ENCODE peak calls at places on chromosomes 13 and 19, in eight cellular contexts. V is heart right ventricle, Q is fibroblast of pulmonary artery, U is tibial nerve, X is nephron progenitor cell, E is astrocyte of the spinal cord, Z is foreskin fibroblast, F is GM13977. P is an unnamed sample.

GRCh38 chr13:111175948-111176347 is 60.8 kb downstream of the ARHGEF7 start:
- DNase-seq in V (no peak), Q (no peak), U (no peak), X (no peak), E (no peak), Z (no peak), F (no peak), P (no peak)

GRCh38 chr19:30217461-30217860 is 154.7 kb upstream of the ZNF536 start:
- DNase-seq in V (no peak), Q (no peak), U (no peak), X (no peak), E (no peak), Z (no peak), F (no peak), P (no peak)

GRCh38 chr19:10402441-10403038 is 802 bp downstream of the CDC37 start:
- DNase-seq in V (peak; percentile 51), Q (peak; percentile 55), U (no peak), X (no peak), E (no peak), Z (peak; percentile 59), F (no peak), P (peak; percentile 44)

GRCh38 chr19:8445488-8446001 is 770 bp downstream of the HNRNPM start:
- DNase-seq in V (peak; percentile 62), Q (peak; percentile 28), U (no peak), X (peak; percentile 71), E (no peak), Z (peak; percentile 61), F (peak; percentile 40), P (no peak)

GRCh38 chr19:6412111-6412999 is 12.3 kb downstream of the KHSRP start:
- DNase-seq in V (no peak), Q (peak; percentile 21), U (no peak), X (peak; percentile 51), E (no peak), Z (peak; percentile 28), F (peak; percentile 68), P (no peak)

GRCh38 chr13:73536865-73537264 is 478.1 kb downstream of the KLF5 start:
- DNase-seq in V (no peak), Q (no peak), U (no peak), X (no peak), E (no peak), Z (no peak), F (no peak), P (no peak)

GRCh38 chr13:29523199-29523931 is 72.1 kb downstream of the SLC7A1 start:
- DNase-seq in V (peak; percentile 44), Q (peak; percentile 95), U (peak; percentile 47), X (no peak), E (peak; percentile 82), Z (peak; percentile 89), F (no peak), P (peak; percentile 96)

GRCh38 chr19:49442793-49443365 is 1.6 kb upstream of the SLC17A7 start:
- DNase-seq in V (peak; percentile 98), Q (peak; percentile 87), U (peak; percentile 97), X (peak; percentile 99), E (peak; percentile 84), Z (peak; percentile 92), F (peak; percentile 86), P (peak; percentile 80)

GRCh38 chr19:8461891-8462290 is 17.1 kb downstream of the HNRNPM start:
- DNase-seq in V (no peak), Q (no peak), U (no peak), X (no peak), E (no peak), Z (no peak), F (no peak), P (no peak)

GRCh38 chr19:51572415-51572814 is 1.3 kb downstream of the ZNF175 start:
- DNase-seq in V (no peak), Q (no peak), U (no peak), X (no peak), E (no peak), Z (no peak), F (no peak), P (peak; percentile 16)

GRCh38 chr19:48123907-48124675 is 13.5 kb upstream of the PLA2G4C start:
- DNase-seq in V (no peak), Q (peak; percentile 86), U (no peak), X (no peak), E (peak; percentile 81), Z (peak; percentile 94), F (peak; percentile 58), P (peak; percentile 90)
- TF ChIP-seq CTCF in V (no peak), Q (peak; percentile 33), U (no peak), X (no peak), E (peak; percentile 33), Z (peak; percentile 32), F (no peak), P (peak; percentile 47)

GRCh38 chr13:101152184-101152583 is 264.1 kb downstream of the NALCN start:
- DNase-seq in V (no peak), Q (no peak), U (no peak), X (no peak), E (no peak), Z (peak; percentile 50), F (no peak), P (no peak)

GRCh38 chr13:101157261-101157660 is 259.0 kb downstream of the NALCN start:
- DNase-seq in V (no peak), Q (no peak), U (no peak), X (no peak), E (no peak), Z (peak; percentile 8), F (no peak), P (no peak)

GRCh38 chr13:101150998-101151397 is 265.3 kb downstream of the NALCN start:
- DNase-seq in V (no peak), Q (peak; percentile 12), U (no peak), X (no peak), E (peak; percentile 40), Z (peak; percentile 71), F (no peak), P (peak; percentile 58)

DNA sequence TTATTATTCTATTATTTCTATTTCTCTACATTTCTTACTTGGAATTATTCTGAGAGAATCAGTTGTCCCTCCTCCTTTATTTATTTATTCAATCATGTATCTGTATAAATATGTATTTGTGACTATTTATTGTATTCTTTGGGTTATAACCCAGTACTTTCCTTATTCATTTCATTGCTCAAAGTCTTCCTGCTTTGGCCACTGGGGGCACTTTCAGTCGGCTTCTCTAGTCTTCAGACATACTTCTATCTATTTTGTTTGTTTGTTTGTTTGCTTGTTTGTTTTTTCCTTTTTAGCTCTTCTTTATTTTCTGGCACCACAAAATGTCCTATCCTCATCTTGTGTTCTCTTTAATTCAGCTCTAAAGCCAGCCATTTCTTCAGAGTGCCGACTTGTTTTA is 260.4 kb downstream of the NALCN start:
- DNase-seq in V (no peak), Q (no peak), U (no peak), X (no peak), E (no peak), Z (peak; percentile 40), F (no peak), P (no peak)
- TF ChIP-seq CTCF in V (peak; percentile 25), Q (peak; percentile 53), U (no peak), X (peak; percentile 42), E (peak; percentile 61), Z (peak; percentile 44), F (peak; percentile 39), P (peak; percentile 55)

DNA sequence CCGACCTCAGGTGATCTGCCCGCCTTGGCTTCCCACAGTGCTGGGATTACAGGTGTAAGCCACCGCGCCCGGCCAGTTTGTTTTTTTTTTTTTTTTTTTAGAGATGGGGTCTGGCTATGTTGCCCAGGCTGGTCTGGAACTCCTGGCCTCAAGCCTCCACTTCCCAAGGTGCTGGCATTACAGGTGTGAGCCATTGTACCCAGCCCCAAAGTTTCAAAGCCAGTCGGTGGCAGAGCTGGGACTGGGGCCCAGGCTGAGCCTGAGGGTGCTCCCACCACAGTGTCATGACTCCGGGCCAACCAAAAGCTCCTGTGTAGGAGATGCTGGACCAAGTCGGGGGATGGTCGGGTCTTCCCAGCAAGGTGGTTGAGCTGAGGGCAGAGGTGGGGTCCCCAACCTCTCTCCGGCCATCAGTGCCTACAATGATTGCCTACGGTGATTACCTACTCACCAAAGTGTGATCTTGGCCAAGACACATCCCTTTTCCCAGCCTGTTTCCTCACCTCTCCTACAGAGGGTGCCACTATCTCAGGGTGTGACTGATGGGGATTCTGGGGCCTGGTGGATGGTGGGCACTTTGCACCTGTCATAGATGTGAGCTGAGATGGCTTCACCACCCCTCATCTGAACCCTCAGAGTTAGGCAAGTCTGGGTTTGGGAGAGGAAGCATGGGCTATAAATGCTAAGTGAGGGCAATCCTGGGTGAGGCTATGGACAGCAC is 5.9 kb upstream of the SAMD1 start:
- DNase-seq in V (no peak), Q (no peak), U (no peak), X (no peak), E (no peak), Z (no peak), F (no peak), P (no peak)
- TF ChIP-seq CTCF in V (peak; percentile 22), Q (peak; percentile 8), U (no peak), X (no peak), E (peak; percentile 19), Z (no peak), F (peak; percentile 19), P (no peak)

DNA sequence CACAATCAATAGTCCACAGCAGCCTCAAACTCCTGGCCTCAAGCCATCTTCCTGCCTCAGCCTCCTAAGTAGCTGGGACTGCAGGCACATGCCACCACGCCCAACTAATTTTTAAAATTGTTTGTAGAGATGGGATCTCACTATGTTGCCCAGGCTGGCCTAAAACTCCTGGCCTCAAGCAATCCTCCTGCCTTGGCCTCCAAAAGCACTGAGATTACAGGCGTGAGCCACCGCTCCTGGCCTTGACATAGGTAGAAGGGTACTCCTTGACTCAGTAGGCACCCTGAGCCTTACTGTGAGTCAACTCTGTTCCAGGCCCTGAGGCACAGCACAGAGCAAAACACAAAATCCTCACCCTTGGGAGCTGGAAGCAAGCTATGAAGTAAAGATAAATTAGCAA is 7.8 kb downstream of the TNPO2 start:
- DNase-seq in V (no peak), Q (no peak), U (no peak), X (no peak), E (no peak), Z (no peak), F (no peak), P (no peak)
- TF ChIP-seq CTCF in V (no peak), Q (no peak), U (no peak), X (no peak), E (no peak), Z (no peak), F (no peak), P (no peak)

DNA sequence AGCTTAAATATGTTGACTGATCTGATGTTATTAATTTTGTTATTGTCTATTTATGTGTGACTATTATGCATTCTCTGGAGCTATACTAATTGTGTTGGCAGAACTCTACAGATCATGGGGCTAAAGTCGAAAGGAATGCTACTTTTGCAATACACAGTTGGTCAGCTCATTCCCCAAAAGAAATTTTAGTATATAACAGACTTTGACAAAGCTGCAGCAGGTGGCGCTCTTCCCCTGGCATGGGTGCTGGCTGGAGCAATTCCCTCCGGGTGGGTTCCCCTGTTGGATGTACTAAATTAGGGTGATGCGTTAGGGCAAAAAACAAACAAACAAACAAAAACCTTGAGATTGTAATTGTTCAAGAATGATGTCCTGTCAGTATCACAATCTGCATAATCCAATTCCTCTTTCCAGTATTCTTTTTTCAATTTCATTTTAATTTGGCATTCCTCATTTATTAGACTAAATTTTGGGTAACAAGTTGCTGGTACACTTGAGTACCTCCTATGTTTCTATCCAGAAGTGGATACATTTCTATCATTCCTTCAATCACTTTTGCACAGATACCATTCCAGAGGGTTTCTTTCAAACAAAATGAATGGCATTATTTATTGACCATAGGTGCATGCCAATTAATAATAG is 322.8 kb upstream of the EDNRB start:
- DNase-seq in V (peak; percentile 14), Q (peak; percentile 58), U (no peak), X (peak; percentile 69), E (peak; percentile 20), Z (peak; percentile 4), F (peak; percentile 4), P (peak; percentile 26)
- TF ChIP-seq CTCF in V (peak; percentile 58), Q (peak; percentile 75), U (no peak), X (peak; percentile 80), E (peak; percentile 71), Z (peak; percentile 51), F (peak; percentile 66), P (peak; percentile 59)